ENCODE peak calls at places on chromosomes 4 and X, in nine cellular contexts. P is uterus, W is fibroblast of lung, Q is tibial artery, E is MM.1S, T is HCT116, K is fibroblast of mammary gland, R is astrocyte of the spinal cord, S is LNCaP clone FGC. U is an unnamed sample.

GRCh38 chrX:29297171-29297800 is 710.0 kb downstream of the IL1RAPL1 start:
- DNase-seq in P (no peak), W (peak; percentile 57), Q (no peak), E (no peak), T (no peak), K (no peak), R (no peak), S (no peak), U (no peak)

GRCh38 chrX:145609951-145610511 is 207.6 kb upstream of the SLITRK2 start:
- DNase-seq in P (no peak), W (peak; percentile 88), Q (no peak), E (no peak), T (no peak), K (peak; percentile 69), R (peak; percentile 84), S (no peak), U (no peak)

GRCh38 chr4:161376275-161376674 is 787.5 kb downstream of the FSTL5 start:
- DNase-seq in P (no peak), W (peak; percentile 9), Q (no peak), E (no peak), T (no peak), K (no peak), R (peak; percentile 2), S (no peak), U (no peak)

GRCh38 chr4:94564252-94564651 is 112.5 kb downstream of the PDLIM5 start:
- DNase-seq in P (no peak), W (no peak), Q (no peak), E (no peak), T (no peak), K (no peak), R (no peak), S (no peak), U (no peak)

GRCh38 chr4:98092833-98093439 is 50.3 kb downstream of the STPG2 start:
- DNase-seq in P (no peak), W (peak; percentile 33), Q (no peak), E (peak; percentile 30), T (peak; percentile 27), K (peak; percentile 28), R (peak; percentile 37), S (peak; percentile 3), U (no peak)

GRCh38 chrX:15973299-15973698 is 118.7 kb upstream of the AP1S2 start:
- DNase-seq in P (no peak), W (peak; percentile 39), Q (no peak), E (peak; percentile 62), T (peak; percentile 21), K (peak; percentile 54), R (peak; percentile 21), S (no peak), U (peak; percentile 21)

GRCh38 chrX:40573763-40574162 is 7.0 kb upstream of the ATP6AP2 start:
- DNase-seq in P (no peak), W (peak; percentile 7), Q (no peak), E (peak; percentile 37), T (no peak), K (peak; percentile 24), R (no peak), S (no peak), U (no peak)

GRCh38 chrX:39645059-39645895 is 452.5 kb downstream of the BCOR start:
- DNase-seq in P (peak; percentile 85), W (peak; percentile 83), Q (peak; percentile 82), E (no peak), T (no peak), K (peak; percentile 88), R (peak; percentile 77), S (no peak), U (no peak)

GRCh38 chr4:118313098-118313497 is 39.7 kb downstream of the PRSS12 start:
- DNase-seq in P (no peak), W (peak; percentile 35), Q (no peak), E (no peak), T (no peak), K (no peak), R (no peak), S (no peak), U (no peak)

GRCh38 chrX:6526564-6526963 is 8.4 kb downstream of the VCX3A start:
- DNase-seq in P (no peak), W (no peak), Q (no peak), E (no peak), T (no peak), K (no peak), R (no peak), S (no peak), U (no peak)

GRCh38 chr4:153249199-153250154 is 45.2 kb downstream of the TRIM2 start:
- DNase-seq in P (peak; percentile 54), W (peak; percentile 64), Q (peak; percentile 49), E (peak; percentile 89), T (peak; percentile 29), K (peak; percentile 53), R (peak; percentile 76), S (no peak), U (peak; percentile 39)

GRCh38 chrX:107935200-107935599 is 47.0 kb downstream of the TEX13B start:
- DNase-seq in P (no peak), W (peak; percentile 20), Q (no peak), E (no peak), T (no peak), K (peak; percentile 79), R (peak; percentile 5), S (no peak), U (no peak)

GRCh38 chr4:145178740-145179139 is 1.6 kb downstream of the OTUD4 start:
- DNase-seq in P (no peak), W (no peak), Q (no peak), E (peak; percentile 26), T (no peak), K (no peak), R (no peak), S (no peak), U (no peak)

GRCh38 chrX:120561634-120562568 is 1.1 kb upstream of the CUL4B start:
- DNase-seq in P (no peak), W (no peak), Q (no peak), E (no peak), T (no peak), K (no peak), R (no peak), S (no peak), U (no peak)
- H3K4me3 ChIP-seq in P (peak overlapping the region; percentile 30), W (peak overlapping the region; percentile 52), Q (peak overlapping the region; percentile 67), E (peak overlapping the region; percentile 80), T (peak overlapping the region; percentile 55), K (peak overlapping the region; percentile 51), R (peak overlapping the region; percentile 55), S (peak overlapping the region; percentile 68), U (peak overlapping the region; percentile 58)

GRCh38 chrX:77719388-77719787 is 66.6 kb downstream of the ATRX start:
- DNase-seq in P (no peak), W (no peak), Q (no peak), E (no peak), T (no peak), K (no peak), R (no peak), S (no peak), U (no peak)
- TF ChIP-seq CTCF in P (no peak), W (no peak), Q (no peak), E (no peak), T (no peak), K (no peak), R (no peak), S (no peak), U (no peak)

GRCh38 chrX:48598645-48599044 is 1.4 kb downstream of the WDR13 start:
- DNase-seq in P (no peak), W (no peak), Q (no peak), E (no peak), T (no peak), K (no peak), R (no peak), S (no peak), U (no peak)
- H3K4me3 ChIP-seq in P (peak overlapping the region; percentile 63), W (no peak overlapping the region), Q (peak overlapping the region; percentile 63), E (peak overlapping the region; percentile 94), T (peak overlapping the region; percentile 70), K (peak overlapping the region; percentile 68), R (peak overlapping the region; percentile 54), S (peak overlapping the region; percentile 79), U (no peak overlapping the region)

GRCh38 chr4:73883306-73883705 is 14.1 kb downstream of the CXCL1 start:
- DNase-seq in P (no peak), W (peak; percentile 43), Q (no peak), E (peak; percentile 82), T (no peak), K (peak; percentile 91), R (peak; percentile 89), S (no peak), U (no peak)
- TF ChIP-seq CTCF in P (no peak), W (no peak), Q (no peak), E (no peak), T (no peak), K (no peak), R (no peak), S (no peak), U (no peak)

DNA sequence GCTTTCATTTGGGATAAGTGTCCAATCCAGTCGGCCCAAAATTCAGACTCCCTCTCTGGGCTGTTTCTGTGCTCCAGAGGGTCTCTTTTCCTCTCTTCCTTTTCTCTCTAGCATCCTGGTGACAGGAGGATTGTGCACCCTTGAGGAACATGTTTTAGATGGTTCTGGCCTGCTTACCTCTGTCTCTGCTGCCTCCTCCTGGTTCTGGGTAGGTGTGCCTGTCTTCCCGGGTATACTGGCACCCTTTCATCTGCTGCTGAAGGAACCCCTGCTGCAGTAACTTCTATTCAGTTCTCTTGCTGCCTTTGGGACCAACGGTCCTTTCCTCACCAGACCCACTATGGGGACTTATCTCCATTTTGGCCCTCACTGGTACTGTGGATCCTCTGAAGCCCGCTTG is 53.2 kb downstream of the HMGB2 start:
- DNase-seq in P (no peak), W (no peak), Q (no peak), E (no peak), T (no peak), K (no peak), R (no peak), S (no peak), U (no peak)
- H3K4me3 ChIP-seq in P (no peak overlapping the region), W (no peak overlapping the region), Q (no peak overlapping the region), E (no peak overlapping the region), T (no peak overlapping the region), K (no peak overlapping the region), R (no peak overlapping the region), S (no peak overlapping the region), U (no peak overlapping the region)